ENCODE peak calls at places on chromosome 16, in six cellular contexts. B is occipital lobe, V is HTR-8/SVneo, R is NCI-H1092, E is M059J, J is nephron progenitor cell. O is an unnamed sample.

GRCh38 chr16:86987746-86988670 is 329.2 kb downstream of the C16orf95 start:
- DNase-seq in J (no peak), B (no peak), V (no peak), E (no peak), R (no peak), O (no peak)

GRCh38 chr16:85615852-85616607 is 2.9 kb downstream of the GSE1 start:
- DNase-seq in E (peak; percentile 63), V (peak; percentile 80), R (peak; percentile 38), J (peak; percentile 88), B (peak; percentile 49), O (peak; percentile 82)

GRCh38 chr16:8905168-8905762 is 23.1 kb downstream of the LITAFD start:
- DNase-seq in J (no peak), R (no peak), V (peak; percentile 33), B (no peak), E (peak; percentile 42), O (no peak)

GRCh38 chr16:27326738-27327585 is 13.2 kb downstream of the IL4R start:
- DNase-seq in J (peak; percentile 36), E (peak; percentile 96), R (no peak), V (peak; percentile 75), B (no peak), O (no peak)

GRCh38 chr16:68083861-68084503 is 1.2 kb upstream of the NFATC3 start:
- DNase-seq in V (no peak), B (no peak), R (no peak), E (peak; percentile 22), J (peak; percentile 39), O (no peak)

GRCh38 chr16:14559809-14560227 is 70.2 kb downstream of the PARN start:
- DNase-seq in R (peak; percentile 50), B (no peak), J (no peak), E (no peak), V (no peak), O (no peak)

GRCh38 chr16:2458887-2459646 is 842 bp upstream of the TEDC2 start:
- DNase-seq in R (no peak), J (no peak), V (no peak), B (no peak), E (peak; percentile 20), O (no peak)

GRCh38 chr16:3857189-3858013 is 23.1 kb downstream of the CREBBP start:
- DNase-seq in V (no peak), J (no peak), E (no peak), B (no peak), R (no peak), O (no peak)

GRCh38 chr16:27977966-27978365 is 85.5 kb downstream of the GSG1L start:
- DNase-seq in R (no peak), B (peak; percentile 25), E (peak; percentile 7), V (no peak), J (no peak), O (no peak)

GRCh38 chr16:22139008-22139407 is 23.3 kb upstream of the SDR42E2 start:
- DNase-seq in E (no peak), B (no peak), V (no peak), R (no peak), J (no peak), O (no peak)

GRCh38 chr16:2816751-2817495 is at the start of gene PRSS21:
- DNase-seq in J (no peak), V (no peak), R (no peak), B (no peak), E (no peak), O (peak; percentile 31)

GRCh38 chr16:69073181-69073669 is 32.2 kb upstream of the HAS3 start:
- DNase-seq in R (no peak), J (no peak), B (no peak), V (peak; percentile 83), E (peak; percentile 96), O (no peak)

GRCh38 chr16:85384831-85385462 is 228.2 kb upstream of the GSE1 start:
- DNase-seq in E (no peak), B (no peak), R (no peak), V (no peak), J (peak; percentile 27), O (no peak)

GRCh38 chr16:88789593-88789992 is 4.6 kb upstream of the PIEZO1 start:
- DNase-seq in J (no peak), B (no peak), R (no peak), E (no peak), V (no peak), O (no peak)

GRCh38 chr16:76910931-76911330 is 280.1 kb upstream of the MON1B start:
- DNase-seq in J (no peak), R (no peak), E (peak; percentile 1), B (no peak), V (no peak), O (no peak)

GRCh38 chr16:7470344-7470743 is 137.7 kb downstream of the RBFOX1 start:
- DNase-seq in V (no peak), J (no peak), E (no peak), R (no peak), B (no peak), O (no peak)

GRCh38 chr16:11896776-11897175 is 19.0 kb downstream of the GSPT1 start:
- DNase-seq in R (no peak), V (no peak), B (no peak), E (peak; percentile 74), J (no peak), O (no peak)

GRCh38 chr16:85403693-85404092 is 209.4 kb upstream of the GSE1 start:
- DNase-seq in J (no peak), V (no peak), E (no peak), B (no peak), R (no peak), O (no peak)

GRCh38 chr16:69273009-69273408 is 38.1 kb upstream of the VPS4A start:
- DNase-seq in V (no peak), J (no peak), R (no peak), B (no peak), E (no peak), O (no peak)

GRCh38 chr16:61900482-61900881 is 135.8 kb downstream of the CDH8 start:
- DNase-seq in B (no peak), J (no peak), E (peak; percentile 50), V (no peak), R (no peak), O (no peak)

GRCh38 chr16:87458424-87458915 is 34.4 kb downstream of the ZCCHC14 start:
- DNase-seq in J (no peak), E (no peak), R (no peak), V (no peak), B (no peak), O (no peak)

GRCh38 chr16:77971306-77972131 is 50.8 kb upstream of the CLEC3A start:
- DNase-seq in V (peak; percentile 50), B (peak; percentile 51), J (peak; percentile 90), E (peak; percentile 66), R (peak; percentile 72), O (peak; percentile 59)

GRCh38 chr16:4792951-4793513 is 2.1 kb upstream of the SMIM22 start:
- DNase-seq in V (no peak), E (no peak), B (no peak), J (no peak), R (no peak), O (no peak)

GRCh38 chr16:78931267-78932060 is 669.1 kb downstream of the MAF start:
- DNase-seq in E (no peak), V (no peak), R (no peak), B (no peak), J (no peak), O (no peak)

GRCh38 chr16:69443809-69444611 is 19.6 kb downstream of the CYB5B start:
- DNase-seq in B (no peak), J (no peak), R (no peak), E (peak; percentile 43), V (no peak), O (peak; percentile 26)

GRCh38 chr16:56985288-56985961 is 3.9 kb upstream of the NLRC5 start:
- DNase-seq in J (no peak), V (peak; percentile 75), R (no peak), E (peak; percentile 88), B (no peak), O (no peak)

GRCh38 chr16:13439766-13440165 is 480.2 kb upstream of the ERCC4 start:
- DNase-seq in V (no peak), B (no peak), R (no peak), J (no peak), E (no peak), O (no peak)

GRCh38 chr16:87464691-87465300 is 28.0 kb downstream of the ZCCHC14 start:
- DNase-seq in R (no peak), E (peak; percentile 93), V (peak; percentile 41), B (peak; percentile 21), J (no peak), O (no peak)

GRCh38 chr16:58027341-58028167 is 2.0 kb downstream of the MMP15 start:
- DNase-seq in E (no peak), J (peak; percentile 47), V (peak; percentile 72), B (no peak), R (no peak), O (no peak)

GRCh38 chr16:54750249-54750648 is 180.4 kb upstream of the IRX5 start:
- DNase-seq in V (no peak), B (no peak), E (no peak), J (no peak), R (no peak), O (no peak)

GRCh38 chr16:89721644-89722391 is 481 bp downstream of the ZNF276 start:
- DNase-seq in J (peak; percentile 63), V (peak; percentile 54), B (no peak), E (peak; percentile 62), R (no peak), O (peak; percentile 92)

GRCh38 chr16:22670551-22670970 is 143.4 kb upstream of the HS3ST2 start:
- DNase-seq in V (peak; percentile 39), E (peak; percentile 20), B (peak; percentile 23), J (peak; percentile 45), R (no peak), O (no peak)

GRCh38 chr16:56198044-56198754 is 6.9 kb downstream of the GNAO1 start:
- DNase-seq in R (no peak), E (no peak), J (no peak), B (no peak), V (no peak), O (no peak)